ENCODE peak calls at places on chromosomes 12 and 14, in seven cellular contexts. Q is IMR-90, E is neuronal stem cell, Y is mesenchymal stem cell, S is H9, U is H1, X is trophoblast cell. O is an unnamed sample.
A peak's percentile ranks its signal among the peaks of the same experiment; 100 is the strongest.

GRCh38 chr14:92546347-92547053 is 32.9 kb downstream of the RIN3 start:
- DNase-seq in Q (peak; percentile 82), E (no peak), Y (peak; percentile 95), S (no peak), U (no peak), X (no peak), O (no peak)

GRCh38 chr12:84497819-84498218 is 414.8 kb downstream of the SLC6A15 start:
- DNase-seq in Q (no peak), E (no peak), Y (peak; percentile 43), S (no peak), U (no peak), X (peak; percentile 36), O (peak; percentile 33)

GRCh38 chr14:100065942-100066574 is 836 bp downstream of the EVL start:
- DNase-seq in Q (no peak), E (no peak), Y (no peak), S (no peak), U (no peak), X (no peak), O (no peak)

GRCh38 chr14:106318700-106319099 is 792.3 kb downstream of the TMEM121 start:
- DNase-seq in Q (no peak), E (no peak), Y (no peak), S (no peak), U (no peak), X (no peak), O (no peak)

GRCh38 chr14:68820119-68820518 is 27.3 kb upstream of the ZFP36L1 start:
- DNase-seq in Q (no peak), E (no peak), Y (no peak), S (no peak), U (no peak), X (no peak), O (no peak)

GRCh38 chr12:69415471-69416275 is 54.5 kb upstream of the FRS2 start:
- DNase-seq in Q (peak; percentile 95), E (peak; percentile 55), Y (peak; percentile 78), S (peak; percentile 82), U (peak; percentile 68), X (peak; percentile 95), O (peak; percentile 86)

GRCh38 chr14:89249972-89250371 is 167.1 kb downstream of the FOXN3 start:
- DNase-seq in Q (no peak), E (no peak), Y (no peak), S (no peak), U (no peak), X (no peak), O (no peak)

GRCh38 chr14:69580009-69580577 is 5.4 kb upstream of the CCDC177 start:
- DNase-seq in Q (peak; percentile 96), E (no peak), Y (peak; percentile 95), S (peak; percentile 83), U (peak; percentile 76), X (peak; percentile 7), O (peak; percentile 91)

GRCh38 chr14:44962573-44963528 is 861 bp downstream of the TOGARAM1 start:
- DNase-seq in Q (peak; percentile 54), E (peak; percentile 43), Y (peak; percentile 55), S (no peak), U (no peak), X (peak; percentile 32), O (peak; percentile 41)

GRCh38 chr12:104687823-104688573 is 231.2 kb downstream of the CHST11 start:
- DNase-seq in Q (no peak), E (no peak), Y (no peak), S (no peak), U (no peak), X (no peak), O (no peak)

GRCh38 chr12:93441111-93441616 is 583 bp downstream of the UBE2N start:
- DNase-seq in Q (peak; percentile 7), E (peak; percentile 12), Y (peak; percentile 39), S (peak; percentile 38), U (no peak), X (peak; percentile 21), O (peak; percentile 39)

GRCh38 chr12:50545783-50546182 is 41.0 kb downstream of the DIP2B start:
- DNase-seq in Q (no peak), E (no peak), Y (peak; percentile 39), S (no peak), U (no peak), X (no peak), O (no peak)

GRCh38 chr12:54411398-54412241 is 7.4 kb downstream of the ITGA5 start:
- DNase-seq in Q (peak; percentile 96), E (no peak), Y (peak; percentile 97), S (peak; percentile 76), U (peak; percentile 67), X (peak; percentile 95), O (no peak)

GRCh38 chr14:49692191-49692757 is 646 bp upstream of the KLHDC1 start:
- DNase-seq in Q (peak; percentile 8), E (no peak), Y (peak; percentile 55), S (no peak), U (no peak), X (no peak), O (no peak)

GRCh38 chr14:54565236-54566151 is 1.4 kb upstream of the SAMD4A start:
- DNase-seq in Q (peak; percentile 90), E (peak; percentile 80), Y (peak; percentile 93), S (peak; percentile 88), U (peak; percentile 86), X (peak; percentile 96), O (peak; percentile 94)

GRCh38 chr14:56065621-56066295 is 52.5 kb upstream of the PELI2 start:
- DNase-seq in Q (no peak), E (no peak), Y (no peak), S (no peak), U (no peak), X (no peak), O (no peak)

GRCh38 chr14:53842938-53843337 is 113.7 kb downstream of the BMP4 start:
- DNase-seq in Q (peak; percentile 38), E (no peak), Y (peak; percentile 38), S (no peak), U (no peak), X (peak; percentile 15), O (no peak)

GRCh38 chr12:28202374-28203130 is 12.3 kb downstream of the CCDC91 start:
- DNase-seq in Q (no peak), E (no peak), Y (peak; percentile 4), S (no peak), U (no peak), X (no peak), O (no peak)

GRCh38 chr14:64736271-64737131 is 32.3 kb downstream of the PLEKHG3 start:
- DNase-seq in Q (no peak), E (no peak), Y (no peak), S (peak; percentile 53), U (peak; percentile 62), X (no peak), O (peak; percentile 49)

GRCh38 chr12:85225501-85225900 is 54.5 kb upstream of the ALX1 start:
- DNase-seq in Q (no peak), E (no peak), Y (no peak), S (no peak), U (no peak), X (no peak), O (no peak)

GRCh38 chr14:42228611-42229010 is 621.9 kb downstream of the LRFN5 start:
- DNase-seq in Q (no peak), E (no peak), Y (no peak), S (no peak), U (no peak), X (no peak), O (no peak)

GRCh38 chr14:90842726-90843125 is 26.5 kb upstream of the TTC7B start:
- DNase-seq in Q (no peak), E (no peak), Y (no peak), S (no peak), U (peak; percentile 28), X (no peak), O (no peak)

GRCh38 chr12:79415754-79416435 is 274.9 kb downstream of the PAWR start:
- DNase-seq in Q (peak; percentile 77), E (no peak), Y (peak; percentile 35), S (no peak), U (no peak), X (peak; percentile 61), O (peak; percentile 54)

GRCh38 chr14:63717704-63718103 is 10.2 kb downstream of the SGPP1 start:
- DNase-seq in Q (peak; percentile 36), E (no peak), Y (peak; percentile 52), S (no peak), U (no peak), X (no peak), O (peak; percentile 27)

GRCh38 chr12:57603758-57604453 is 718 bp upstream of the DTX3 start:
- DNase-seq in Q (peak; percentile 39), E (no peak), Y (no peak), S (peak; percentile 76), U (peak; percentile 52), X (peak; percentile 27), O (peak; percentile 76)

GRCh38 chr14:71721791-71722190 is 210.4 kb upstream of the RGS6 start:
- DNase-seq in Q (no peak), E (no peak), Y (no peak), S (no peak), U (no peak), X (peak; percentile 96), O (no peak)

GRCh38 chr14:71725802-71726638 is 206.2 kb upstream of the RGS6 start:
- DNase-seq in Q (peak; percentile 86), E (no peak), Y (peak; percentile 90), S (no peak), U (no peak), X (peak; percentile 74), O (no peak)

GRCh38 chr14:71722885-71723284 is 209.3 kb upstream of the RGS6 start:
- DNase-seq in Q (no peak), E (no peak), Y (no peak), S (no peak), U (no peak), X (no peak), O (no peak)

GRCh38 chr14:71716371-71716770 is 215.9 kb upstream of the RGS6 start:
- DNase-seq in Q (peak; percentile 87), E (no peak), Y (no peak), S (no peak), U (no peak), X (no peak), O (peak; percentile 29)

GRCh38 chr14:71720978-71721624 is 211.1 kb upstream of the RGS6 start:
- DNase-seq in Q (peak; percentile 85), E (peak; percentile 36), Y (peak; percentile 78), S (peak; percentile 73), U (peak; percentile 64), X (peak; percentile 94), O (peak; percentile 90)
- H2AK5ac ChIP-seq in Q (no peak overlapping the region), E (no peak overlapping the region), Y (no peak overlapping the region), S (no peak overlapping the region), U (no peak overlapping the region), X (no peak overlapping the region), O (no peak overlapping the region)

DNA sequence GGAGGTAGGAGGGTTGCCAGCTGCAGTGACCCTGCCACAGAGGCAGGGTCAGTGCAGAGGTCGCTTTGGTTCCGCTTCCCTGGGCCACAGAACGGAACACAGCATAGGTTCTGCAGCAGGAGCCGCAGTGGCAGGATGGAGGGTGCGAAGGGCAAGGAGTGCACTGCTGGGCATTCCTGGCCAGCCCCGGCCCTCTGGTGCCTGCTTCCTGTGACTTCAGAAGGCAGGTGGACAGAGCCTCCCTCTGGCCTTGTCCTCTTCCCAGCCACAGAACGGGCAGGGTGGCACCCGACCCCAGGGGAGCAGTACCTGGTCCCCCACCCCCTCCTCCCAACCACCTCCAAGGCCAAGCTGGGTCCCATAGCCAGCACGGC is 37.7 kb downstream of the SLC8B1 start:
- DNase-seq in Q (no peak), E (no peak), Y (no peak), S (no peak), U (no peak), X (no peak), O (no peak)
- H3K27ac ChIP-seq in Q (no peak overlapping the region), E (no peak overlapping the region), Y (no peak overlapping the region), S (no peak overlapping the region), U (no peak overlapping the region), X (no peak overlapping the region), O (no peak overlapping the region)

GRCh38 chr14:102784892-102785597 is 7.8 kb downstream of the TRAF3 start:
- DNase-seq in Q (no peak), E (no peak), Y (no peak), S (no peak), U (no peak), X (no peak), O (no peak)
- H2AK5ac ChIP-seq in Q (no peak overlapping the region), E (no peak overlapping the region), Y (no peak overlapping the region), S (no peak overlapping the region), U (no peak overlapping the region), X (no peak overlapping the region), O (no peak overlapping the region)

GRCh38 chr14:22518073-22518472 is 71.0 kb downstream of the DAD1 start:
- DNase-seq in Q (no peak), E (peak; percentile 8), Y (no peak), S (no peak), U (no peak), X (no peak), O (peak; percentile 43)
- H3K27ac ChIP-seq in Q (no peak overlapping the region), E (peak overlapping the region; percentile 23), Y (no peak overlapping the region), S (no peak overlapping the region), U (no peak overlapping the region), X (no peak overlapping the region), O (no peak overlapping the region)